ENCODE peak calls at places on chromosomes 4 and X, in six cellular contexts. X is H1, T is lower leg skin, F is A549, K is IMR-90, A is HCT116. S is an unnamed sample.

GRCh38 chr4:87633239-87633638 is 16.8 kb upstream of the DMP1 start:
- DNase-seq in T (no peak), A (no peak), F (no peak), K (peak; percentile 3), X (no peak), S (peak; percentile 2)

GRCh38 chrX:141732031-141732430 is 33.5 kb upstream of the SPANXD start:
- DNase-seq in F (no peak), K (no peak), X (no peak), T (no peak), A (no peak), S (no peak)

GRCh38 chrX:129653985-129654651 is 638 bp downstream of the APLN start:
- DNase-seq in A (no peak), K (no peak), T (no peak), F (peak; percentile 21), X (no peak), S (no peak)

GRCh38 chrX:10006770-10007169 is 39.6 kb downstream of the CLDN34 start:
- DNase-seq in X (no peak), K (no peak), T (no peak), A (no peak), F (no peak), S (peak; percentile 1)

GRCh38 chr4:101200561-101200960 is 146.8 kb downstream of the PPP3CA start:
- DNase-seq in A (peak; percentile 86), K (peak; percentile 98), T (no peak), F (peak; percentile 40), X (no peak), S (no peak)

GRCh38 chrX:41002021-41002420 is 83.2 kb upstream of the USP9X start:
- DNase-seq in F (no peak), X (no peak), K (no peak), T (no peak), A (no peak), S (no peak)

GRCh38 chr4:138062929-138063328 is 179.2 kb downstream of the SLC7A11 start:
- DNase-seq in X (no peak), K (peak; percentile 79), T (no peak), F (no peak), A (no peak), S (no peak)

GRCh38 chr4:11073621-11074051 is 355.1 kb downstream of the HS3ST1 start:
- DNase-seq in F (no peak), A (no peak), T (peak; percentile 33), K (no peak), X (no peak), S (no peak)

GRCh38 chr4:153151535-153152452 is 52.4 kb upstream of the TRIM2 start:
- DNase-seq in F (no peak), A (no peak), X (peak; percentile 95), K (peak; percentile 28), T (no peak), S (no peak)

GRCh38 chr4:155529197-155529596 is 137.5 kb upstream of the GUCY1A1 start:
- DNase-seq in K (no peak), X (no peak), T (no peak), F (no peak), A (no peak), S (peak; percentile 6)

GRCh38 chrX:19709812-19710518 is 177.4 kb downstream of the SH3KBP1 start:
- DNase-seq in A (peak; percentile 79), X (no peak), K (peak; percentile 93), T (no peak), F (peak; percentile 67), S (peak; percentile 38)

GRCh38 chrX:1477801-1478458 is 25.2 kb upstream of the ASMTL start:
- DNase-seq in K (no peak), T (no peak), X (peak; percentile 16), A (no peak), F (no peak), S (peak; percentile 37)

GRCh38 chr4:109801895-109802319 is at the start of gene CFI:
- DNase-seq in X (no peak), A (no peak), F (no peak), K (peak; percentile 32), T (no peak), S (no peak)

GRCh38 chrX:41695464-41695863 is 6.7 kb downstream of the GPR34 start:
- DNase-seq in F (no peak), X (no peak), A (no peak), T (no peak), K (peak; percentile 74), S (no peak)

GRCh38 chrX:95718746-95719145 is 965.9 kb upstream of the DIAPH2 start:
- DNase-seq in X (no peak), K (no peak), A (no peak), T (no peak), F (no peak), S (no peak)

GRCh38 chrX:9164535-9165425 is 130.9 kb upstream of the FAM9B start:
- DNase-seq in F (no peak), K (no peak), X (no peak), T (no peak), A (no peak), S (no peak)

GRCh38 chrX:74419861-74420193 is 1.5 kb upstream of the SLC16A2 start:
- DNase-seq in F (no peak), K (no peak), X (no peak), T (no peak), A (no peak), S (no peak)

GRCh38 chr4:20984011-20984836 is 284.0 kb downstream of the PACRGL start:
- DNase-seq in F (no peak), T (no peak), X (peak; percentile 72), A (no peak), K (no peak), S (no peak)

GRCh38 chrX:110588164-110588563 is 207.5 kb downstream of the CHRDL1 start:
- DNase-seq in K (no peak), T (no peak), X (no peak), A (no peak), F (no peak), S (no peak)

GRCh38 chr4:168694669-168695068 is 197.8 kb downstream of the PALLD start:
- DNase-seq in K (peak; percentile 72), F (no peak), X (no peak), T (no peak), A (no peak), S (no peak)

GRCh38 chr4:1334579-1334895 is 12.5 kb upstream of the UVSSA start:
- DNase-seq in X (no peak), F (no peak), K (no peak), T (no peak), A (no peak), S (no peak)

GRCh38 chr4:105936901-105937300 is 41.6 kb downstream of the NPNT start:
- DNase-seq in A (no peak), X (no peak), F (no peak), T (no peak), K (no peak), S (no peak)

DNA sequence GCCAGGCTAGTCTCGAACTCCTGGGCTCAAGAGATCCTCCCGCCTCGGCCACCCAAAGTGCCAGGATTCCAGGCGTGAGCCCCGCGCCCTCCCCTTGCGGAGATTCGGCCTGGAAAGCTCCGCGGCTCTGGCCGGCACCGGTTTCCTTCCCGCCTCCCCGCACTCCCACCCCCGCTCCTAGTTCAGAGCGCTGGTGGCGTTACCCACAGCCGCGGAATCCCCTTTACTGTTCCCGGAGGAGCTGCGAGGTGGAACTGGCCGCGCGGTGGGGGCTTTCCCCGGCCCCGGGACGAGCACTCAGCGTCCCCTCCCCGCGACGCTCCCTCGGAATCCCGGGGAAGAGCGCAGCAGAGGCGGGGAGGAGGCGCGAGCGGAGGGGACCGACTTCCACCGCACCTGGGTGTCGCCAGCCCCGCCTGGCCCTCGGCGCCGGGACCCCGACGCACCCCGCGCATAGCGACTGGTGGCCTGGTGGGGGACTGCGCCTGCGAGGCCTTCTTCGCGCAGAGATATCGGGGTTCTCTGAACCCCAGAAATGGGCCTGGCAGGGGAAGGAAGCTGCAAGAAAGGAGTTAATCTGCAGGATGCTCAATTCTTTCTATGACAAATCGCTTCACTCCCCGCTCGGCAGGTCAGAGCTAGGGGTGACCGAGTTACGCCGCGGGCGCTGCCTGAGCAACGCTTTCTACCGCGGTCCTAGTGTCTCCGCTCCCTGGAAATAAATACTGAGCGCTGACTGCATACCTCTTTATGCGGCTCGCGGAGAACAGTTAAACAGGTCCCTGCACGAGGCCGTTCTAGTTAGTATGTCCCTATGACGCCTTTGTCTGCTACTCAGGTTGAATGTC is 14.6 kb upstream of the SLC25A4 start:
- DNase-seq in A (no peak), K (no peak), F (peak; percentile 40), X (peak; percentile 73), T (no peak), S (peak; percentile 30)
- TF ChIP-seq POLR2A in A (no peak), K (no peak), F (no peak), X (no peak), T (no peak), S (no peak)

DNA sequence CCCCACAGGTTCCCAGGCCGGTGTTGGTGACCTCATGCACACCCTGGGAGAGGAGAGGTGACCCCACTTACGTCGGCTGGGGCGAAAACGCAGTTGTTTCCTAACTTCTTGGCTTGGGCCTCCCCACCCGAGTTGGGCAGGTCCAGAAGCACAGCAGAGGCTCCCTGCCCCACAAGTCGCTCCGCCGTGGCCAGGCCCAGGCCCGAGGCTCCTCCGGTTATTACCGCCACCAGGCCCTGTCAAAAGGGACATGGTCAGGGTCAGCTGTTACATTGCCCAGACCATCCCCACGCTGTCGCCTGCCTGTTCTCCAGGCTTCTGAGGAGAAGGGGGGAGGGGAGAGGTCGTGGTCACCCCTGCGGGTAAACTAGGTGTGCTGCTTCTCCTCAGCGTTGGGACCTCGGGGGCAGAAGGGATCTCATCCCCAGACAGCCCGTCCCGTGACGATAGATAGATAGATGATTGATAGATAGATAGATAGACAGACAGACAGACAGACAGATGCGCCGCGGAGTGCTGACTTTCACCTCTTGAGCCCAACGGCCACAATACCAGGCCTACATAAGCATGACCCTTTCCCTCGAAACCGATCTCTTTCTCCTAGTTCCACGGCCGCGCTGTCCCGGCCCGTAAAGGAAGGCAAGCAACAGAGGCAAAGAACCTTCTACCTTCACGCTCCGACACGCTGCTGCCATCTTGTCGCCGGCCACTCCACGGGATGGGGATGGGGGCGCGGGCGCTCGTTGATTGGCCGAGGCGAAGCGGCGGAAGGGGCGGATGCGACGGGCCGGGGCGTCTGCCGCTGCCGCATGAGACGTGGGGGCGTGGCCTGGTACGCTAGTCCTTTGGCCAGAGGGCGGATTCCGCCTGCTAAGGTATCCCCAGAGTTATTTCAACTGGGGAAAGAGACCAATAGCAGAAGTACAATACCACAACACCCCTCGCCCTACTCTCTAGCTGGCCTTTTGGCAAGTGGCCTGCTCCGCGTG is at the start of gene HSD17B10:
- DNase-seq in K (peak; percentile 64), A (peak; percentile 48), F (peak; percentile 84), X (peak; percentile 83), T (peak; percentile 81), S (peak; percentile 92)
- TF ChIP-seq POLR2A in K (peak; percentile 33), A (peak; percentile 8), F (peak; percentile 81), X (no peak), T (no peak), S (peak; percentile 71)

DNA sequence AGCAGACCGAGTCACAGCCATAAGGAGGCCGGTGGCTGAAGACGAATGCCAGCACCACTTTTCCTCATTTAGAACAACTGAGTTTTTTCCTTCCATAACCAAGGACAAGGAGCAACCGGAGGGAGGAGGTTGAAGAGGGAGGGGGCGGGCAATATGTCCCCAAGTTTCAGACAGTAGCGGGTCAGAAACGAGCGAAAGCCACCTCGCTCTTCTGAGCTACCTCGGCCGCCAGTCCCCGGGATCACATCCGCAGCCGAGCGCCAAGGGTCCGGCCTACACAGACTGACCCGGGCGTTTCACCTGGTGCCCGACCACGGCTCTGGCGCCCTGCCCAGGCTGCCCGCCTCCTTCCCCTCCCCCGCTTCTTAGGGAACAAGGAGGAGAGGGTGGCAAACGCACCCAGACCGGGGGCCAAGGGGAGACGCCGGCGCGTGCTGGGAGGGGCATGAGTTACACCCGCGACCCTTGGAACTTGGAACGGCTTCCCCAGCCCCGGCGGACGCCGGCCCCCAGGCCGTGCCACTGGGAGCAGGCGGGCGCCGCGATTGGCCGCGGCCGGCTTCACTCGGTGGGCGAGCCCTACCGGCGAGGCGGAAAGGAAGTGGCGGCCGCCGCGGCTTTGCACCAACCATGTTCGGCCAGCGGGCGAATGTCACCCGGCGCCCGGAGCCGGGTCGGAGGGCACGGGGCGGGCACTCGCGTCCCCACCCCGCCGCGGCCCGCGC is 1.6 kb downstream of the IRF2 start:
- DNase-seq in F (peak; percentile 58), A (no peak), T (peak; percentile 53), K (peak; percentile 51), X (peak; percentile 86), S (peak; percentile 83)
- TF ChIP-seq POLR2A in F (peak; percentile 42), A (no peak), T (no peak), K (peak; percentile 23), X (no peak), S (peak; percentile 35)

GRCh38 chrX:2928583-2929434 is at the start of gene ARSD:
- DNase-seq in T (peak; percentile 82), F (peak; percentile 73), X (peak; percentile 81), K (peak; percentile 86), A (peak; percentile 55), S (peak; percentile 3)
- TF ChIP-seq POLR2A in T (peak; percentile 33), F (peak; percentile 65), X (peak; percentile 30), K (peak; percentile 86), A (no peak), S (no peak)